ENCODE peak calls at places on chromosomes 1 and 21, in six cellular contexts. One of them, this sample, is unnamed.

GRCh38 chr21:32347887-32348450 is 44.8 kb downstream of the URB1 start:
- DNase-seq in GM13976: no peak
- DNase-seq in NCI-H774: no peak
- DNase-seq in A549: no peak
- DNase-seq in OCI-LY7: no peak
- DNase-seq in kidney glomerular epithelial cell: no peak
- DNase-seq in this sample: no peak

GRCh38 chr1:113677250-113678158 is 81.8 kb downstream of the PHTF1 start:
- DNase-seq in GM13976: peak; percentile 61
- DNase-seq in NCI-H774: peak; percentile 52
- DNase-seq in A549: peak; percentile 20
- DNase-seq in OCI-LY7: peak; percentile 56
- DNase-seq in kidney glomerular epithelial cell: peak; percentile 58
- DNase-seq in this sample: peak; percentile 45

GRCh38 chr21:16870116-16870515 is 642.7 kb upstream of the CXADR start:
- DNase-seq in GM13976: no peak
- DNase-seq in NCI-H774: no peak
- DNase-seq in A549: no peak
- DNase-seq in OCI-LY7: no peak
- DNase-seq in kidney glomerular epithelial cell: no peak
- DNase-seq in this sample: no peak

GRCh38 chr1:27637052-27637451 is 2.1 kb upstream of the FGR start:
- DNase-seq in GM13976: peak; percentile 76
- DNase-seq in NCI-H774: no peak
- DNase-seq in A549: no peak
- DNase-seq in OCI-LY7: no peak
- DNase-seq in kidney glomerular epithelial cell: no peak
- DNase-seq in this sample: no peak

GRCh38 chr1:10909697-10910489 is 102.6 kb upstream of the TARDBP start:
- DNase-seq in GM13976: peak; percentile 86
- DNase-seq in NCI-H774: no peak
- DNase-seq in A549: peak; percentile 46
- DNase-seq in OCI-LY7: peak; percentile 73
- DNase-seq in kidney glomerular epithelial cell: no peak
- DNase-seq in this sample: peak; percentile 46

GRCh38 chr1:2452583-2453315 is 23.3 kb upstream of the PLCH2 start:
- DNase-seq in GM13976: no peak
- DNase-seq in NCI-H774: no peak
- DNase-seq in A549: no peak
- DNase-seq in OCI-LY7: no peak
- DNase-seq in kidney glomerular epithelial cell: no peak
- DNase-seq in this sample: no peak

GRCh38 chr1:162912061-162912667 is 51.2 kb upstream of the CCDC190 start:
- DNase-seq in GM13976: no peak
- DNase-seq in NCI-H774: no peak
- DNase-seq in A549: no peak
- DNase-seq in OCI-LY7: no peak
- DNase-seq in kidney glomerular epithelial cell: no peak
- DNase-seq in this sample: no peak

GRCh38 chr21:37226356-37226920 is 40.7 kb downstream of the VPS26C start:
- DNase-seq in GM13976: no peak
- DNase-seq in NCI-H774: no peak
- DNase-seq in A549: no peak
- DNase-seq in OCI-LY7: no peak
- DNase-seq in kidney glomerular epithelial cell: no peak
- DNase-seq in this sample: no peak

GRCh38 chr21:41066086-41066938 is 101.6 kb upstream of the BACE2 start:
- DNase-seq in GM13976: no peak
- DNase-seq in NCI-H774: no peak
- DNase-seq in A549: no peak
- DNase-seq in OCI-LY7: no peak
- DNase-seq in kidney glomerular epithelial cell: no peak
- DNase-seq in this sample: no peak

GRCh38 chr1:53147171-53147570 is 4.7 kb upstream of the SLC1A7 start:
- DNase-seq in GM13976: no peak
- DNase-seq in NCI-H774: no peak
- DNase-seq in A549: no peak
- DNase-seq in OCI-LY7: peak; percentile 6
- DNase-seq in kidney glomerular epithelial cell: no peak
- DNase-seq in this sample: no peak

GRCh38 chr1:207084701-207085180 is 3.9 kb upstream of the C4BPB start:
- DNase-seq in GM13976: peak; percentile 59
- DNase-seq in NCI-H774: peak; percentile 53
- DNase-seq in A549: peak; percentile 71
- DNase-seq in OCI-LY7: peak; percentile 60
- DNase-seq in kidney glomerular epithelial cell: peak; percentile 16
- DNase-seq in this sample: peak; percentile 85

GRCh38 chr1:6275826-6276764 is 15.2 kb upstream of the GPR153 start:
- DNase-seq in GM13976: no peak
- DNase-seq in NCI-H774: no peak
- DNase-seq in A549: no peak
- DNase-seq in OCI-LY7: no peak
- DNase-seq in kidney glomerular epithelial cell: no peak
- DNase-seq in this sample: no peak

GRCh38 chr1:88800382-88801051 is 90.8 kb downstream of the GTF2B start:
- DNase-seq in GM13976: no peak
- DNase-seq in NCI-H774: no peak
- DNase-seq in A549: peak; percentile 9
- DNase-seq in OCI-LY7: peak; percentile 33
- DNase-seq in kidney glomerular epithelial cell: no peak
- DNase-seq in this sample: peak; percentile 59

GRCh38 chr1:65477414-65478378 is 57.2 kb downstream of the LEPR start:
- DNase-seq in GM13976: no peak
- DNase-seq in NCI-H774: no peak
- DNase-seq in A549: no peak
- DNase-seq in OCI-LY7: no peak
- DNase-seq in kidney glomerular epithelial cell: no peak
- DNase-seq in this sample: no peak

GRCh38 chr1:101178341-101178687 is 58.5 kb upstream of the S1PR1 start:
- DNase-seq in GM13976: no peak
- DNase-seq in NCI-H774: no peak
- DNase-seq in A549: no peak
- DNase-seq in OCI-LY7: no peak
- DNase-seq in kidney glomerular epithelial cell: no peak
- DNase-seq in this sample: no peak

GRCh38 chr1:67689267-67690017 is 4.4 kb downstream of the GADD45A start:
- DNase-seq in GM13976: no peak
- DNase-seq in NCI-H774: no peak
- DNase-seq in A549: no peak
- DNase-seq in OCI-LY7: no peak
- DNase-seq in kidney glomerular epithelial cell: no peak
- DNase-seq in this sample: no peak

GRCh38 chr1:175400811-175401210 is 208.2 kb upstream of the KIAA0040 start:
- DNase-seq in GM13976: no peak
- DNase-seq in NCI-H774: no peak
- DNase-seq in A549: no peak
- DNase-seq in OCI-LY7: no peak
- DNase-seq in kidney glomerular epithelial cell: no peak
- DNase-seq in this sample: no peak

GRCh38 chr21:36703626-36704280 is 4.8 kb downstream of the SIM2 start:
- DNase-seq in GM13976: peak; percentile 27
- DNase-seq in NCI-H774: no peak
- DNase-seq in A549: no peak
- DNase-seq in OCI-LY7: no peak
- DNase-seq in kidney glomerular epithelial cell: no peak
- DNase-seq in this sample: no peak

GRCh38 chr1:167510880-167511279 is 7.4 kb downstream of the CD247 start:
- DNase-seq in GM13976: no peak
- DNase-seq in NCI-H774: no peak
- DNase-seq in A549: no peak
- DNase-seq in OCI-LY7: no peak
- DNase-seq in kidney glomerular epithelial cell: no peak
- DNase-seq in this sample: no peak

GRCh38 chr1:153960206-153960605 is 1.8 kb upstream of the CRTC2 start:
- DNase-seq in GM13976: no peak
- DNase-seq in NCI-H774: no peak
- DNase-seq in A549: no peak
- DNase-seq in OCI-LY7: no peak
- DNase-seq in kidney glomerular epithelial cell: no peak
- DNase-seq in this sample: no peak

GRCh38 chr1:229365574-229365973 is 22.7 kb upstream of the CCSAP start:
- DNase-seq in GM13976: no peak
- DNase-seq in NCI-H774: no peak
- DNase-seq in A549: no peak
- DNase-seq in OCI-LY7: no peak
- DNase-seq in kidney glomerular epithelial cell: no peak
- DNase-seq in this sample: no peak

GRCh38 chr1:94020764-94021579 is 100.0 kb downstream of the ABCA4 start:
- DNase-seq in GM13976: no peak
- DNase-seq in NCI-H774: no peak
- DNase-seq in A549: no peak
- DNase-seq in OCI-LY7: no peak
- DNase-seq in kidney glomerular epithelial cell: peak; percentile 21
- DNase-seq in this sample: no peak

GRCh38 chr1:149885364-149886111 is 13.8 kb upstream of the BOLA1 start:
- DNase-seq in GM13976: no peak
- DNase-seq in NCI-H774: peak; percentile 93
- DNase-seq in A549: peak; percentile 62
- DNase-seq in OCI-LY7: peak; percentile 91
- DNase-seq in kidney glomerular epithelial cell: peak; percentile 79
- DNase-seq in this sample: peak; percentile 92

GRCh38 chr21:35071347-35071746 is 22.2 kb upstream of the RUNX1 start:
- DNase-seq in GM13976: no peak
- DNase-seq in NCI-H774: no peak
- DNase-seq in A549: no peak
- DNase-seq in OCI-LY7: no peak
- DNase-seq in kidney glomerular epithelial cell: no peak
- DNase-seq in this sample: no peak